ENCODE peak calls at places on chromosomes 2 and 18, in six cellular contexts. Z is cardiac fibroblast, N is mammary epithelial cell, V is ovary, C is vagina, O is CD14-positive monocyte. A is an unnamed sample.

GRCh38 chr18:76405761-76406356 is 89.2 kb downstream of the ZNF516 start:
- DNase-seq in C (no peak), Z (peak), V (peak), O (no peak), N (peak), A (peak)

GRCh38 chr2:17795309-17795708 is 21.0 kb upstream of the MSGN1 start:
- DNase-seq in O (no peak), Z (no peak), N (no peak), V (no peak), C (no peak), A (no peak)

GRCh38 chr2:207239222-207239674 is 73.5 kb upstream of the KLF7 start:
- DNase-seq in O (peak), Z (peak), N (peak), V (no peak), C (no peak), A (no peak)

GRCh38 chr2:219404954-219405353 is 13.2 kb upstream of the DES start:
- DNase-seq in Z (no peak), N (no peak), O (no peak), C (no peak), V (no peak), A (no peak)

GRCh38 chr18:39480494-39481245 is 1915.1 kb upstream of the CELF4 start:
- DNase-seq in O (no peak), N (no peak), Z (no peak), V (no peak), C (no peak), A (no peak)

GRCh38 chr18:77106331-77106730 is 26.3 kb downstream of the MBP start:
- DNase-seq in O (no peak), Z (no peak), V (no peak), N (no peak), C (no peak), A (no peak)

GRCh38 chr2:124693156-124693555 is 668.1 kb downstream of the CNTNAP5 start:
- DNase-seq in C (no peak), V (no peak), O (no peak), N (no peak), Z (no peak), A (no peak)

GRCh38 chr2:186381573-186381972 is 104.5 kb upstream of the ZC3H15 start:
- DNase-seq in O (no peak), C (no peak), Z (no peak), N (no peak), V (no peak), A (no peak)

GRCh38 chr2:86439879-86440630 is 1.1 kb upstream of the KDM3A start:
- DNase-seq in C (no peak), N (no peak), V (no peak), O (no peak), Z (no peak), A (no peak)

GRCh38 chr2:17518212-17519154 is at the start of gene RAD51AP2:
- DNase-seq in O (no peak), Z (peak), N (peak), V (peak), C (no peak), A (peak)

GRCh38 chr2:228827056-228827455 is 444.0 kb downstream of the PID1 start:
- DNase-seq in Z (peak), O (no peak), V (no peak), C (no peak), N (peak), A (no peak)

GRCh38 chr18:905307-905947 is 756 bp downstream of the ADCYAP1 start:
- DNase-seq in N (no peak), O (no peak), V (no peak), Z (no peak), C (no peak), A (peak)

GRCh38 chr2:164913640-164914346 is 41.5 kb downstream of the SLC38A11 start:
- DNase-seq in N (peak), V (no peak), Z (peak), C (no peak), O (no peak), A (no peak)

GRCh38 chr2:173881466-173881865 is 83.7 kb downstream of the SP3 start:
- DNase-seq in C (no peak), O (no peak), Z (peak), V (no peak), N (no peak), A (no peak)

GRCh38 chr2:162706770-162707169 is 131.8 kb downstream of the KCNH7 start:
- DNase-seq in Z (no peak), N (no peak), V (no peak), O (no peak), C (no peak), A (no peak)

GRCh38 chr2:11498543-11499034 is 32.6 kb upstream of the E2F6 start:
- DNase-seq in Z (no peak), O (no peak), N (peak), C (no peak), V (peak), A (no peak)

GRCh38 chr2:177667626-177668025 is 275.1 kb downstream of the AGPS start:
- DNase-seq in O (no peak), C (no peak), Z (peak), V (no peak), N (peak), A (no peak)

GRCh38 chr2:34519659-34520058 is 920.6 kb upstream of the FAM98A start:
- DNase-seq in Z (no peak), V (no peak), N (no peak), O (no peak), C (no peak), A (no peak)

GRCh38 chr2:34529965-34530364 is 930.9 kb upstream of the FAM98A start:
- DNase-seq in N (no peak), Z (no peak), V (no peak), O (no peak), C (no peak), A (no peak)

GRCh38 chr2:34524115-34524514 is 925.0 kb upstream of the FAM98A start:
- DNase-seq in O (no peak), N (peak), V (no peak), C (no peak), Z (no peak), A (no peak)
- TF ChIP-seq CTCF in O (no peak), N (no peak), V (no peak), C (no peak), Z (no peak), A (no peak)

DNA sequence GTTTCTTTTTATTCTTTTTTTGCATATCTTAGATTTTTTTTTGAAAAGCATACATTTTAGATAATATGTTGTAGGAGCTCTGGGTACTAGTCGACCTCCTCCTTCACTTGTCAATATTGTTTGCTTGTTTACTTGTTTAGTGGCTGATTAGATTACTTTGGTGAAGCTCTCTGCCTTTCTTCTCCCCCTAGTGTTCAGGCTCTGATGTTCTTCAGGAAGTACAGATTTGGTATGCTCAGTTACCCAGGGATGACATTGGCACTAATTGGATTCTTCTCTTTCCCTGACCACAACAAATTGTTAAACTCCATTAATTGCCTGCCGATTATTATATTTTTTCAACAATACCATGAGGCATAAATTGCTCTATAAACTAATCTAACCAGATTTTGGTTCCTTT is 491.2 kb downstream of the SUCLG1 start:
- DNase-seq in C (no peak), O (no peak), V (no peak), N (peak), Z (no peak), A (no peak)
- TF ChIP-seq CTCF in C (no peak), O (no peak), V (no peak), N (peak), Z (no peak), A (peak)

GRCh38 chr2:31151501-31151900 is 13.3 kb upstream of the GALNT14 start:
- DNase-seq in N (no peak), O (no peak), V (no peak), C (no peak), Z (no peak), A (no peak)
- TF ChIP-seq CTCF in N (no peak), O (no peak), V (no peak), C (no peak), Z (no peak), A (no peak)

GRCh38 chr2:240835528-240835927 is 15.5 kb upstream of the KIF1A start:
- DNase-seq in V (no peak), O (no peak), C (no peak), N (no peak), Z (no peak), A (no peak)

GRCh38 chr2:240836781-240837467 is 16.9 kb upstream of the KIF1A start:
- DNase-seq in N (no peak), Z (peak), O (no peak), V (peak), C (no peak), A (no peak)

GRCh38 chr2:240837621-240838020 is 17.6 kb upstream of the KIF1A start:
- DNase-seq in O (no peak), V (peak), N (no peak), Z (no peak), C (no peak), A (no peak)

GRCh38 chr2:240840435-240841060 is 20.5 kb upstream of the KIF1A start:
- DNase-seq in Z (peak), N (peak), O (no peak), C (no peak), V (peak), A (peak)

GRCh38 chr2:240839152-240840143 is 19.4 kb upstream of the KIF1A start:
- DNase-seq in O (no peak), Z (peak), C (no peak), N (no peak), V (peak), A (no peak)
- TF ChIP-seq CTCF in O (no peak), Z (no peak), C (no peak), N (no peak), V (no peak), A (no peak)

GRCh38 chr2:120288016-120288373 is 35.3 kb downstream of the RALB start:
- DNase-seq in N (no peak), O (no peak), Z (no peak), C (no peak), V (no peak), A (no peak)

GRCh38 chr2:120278901-120279300 is 26.2 kb downstream of the RALB start:
- DNase-seq in Z (no peak), N (no peak), O (no peak), C (no peak), V (no peak), A (no peak)

GRCh38 chr2:120287183-120288015 is 34.7 kb downstream of the RALB start:
- DNase-seq in N (peak), V (no peak), Z (peak), O (no peak), C (no peak), A (no peak)

GRCh38 chr2:120279708-120280107 is 27.1 kb downstream of the RALB start:
- DNase-seq in N (no peak), O (no peak), C (no peak), V (no peak), Z (no peak), A (no peak)

DNA sequence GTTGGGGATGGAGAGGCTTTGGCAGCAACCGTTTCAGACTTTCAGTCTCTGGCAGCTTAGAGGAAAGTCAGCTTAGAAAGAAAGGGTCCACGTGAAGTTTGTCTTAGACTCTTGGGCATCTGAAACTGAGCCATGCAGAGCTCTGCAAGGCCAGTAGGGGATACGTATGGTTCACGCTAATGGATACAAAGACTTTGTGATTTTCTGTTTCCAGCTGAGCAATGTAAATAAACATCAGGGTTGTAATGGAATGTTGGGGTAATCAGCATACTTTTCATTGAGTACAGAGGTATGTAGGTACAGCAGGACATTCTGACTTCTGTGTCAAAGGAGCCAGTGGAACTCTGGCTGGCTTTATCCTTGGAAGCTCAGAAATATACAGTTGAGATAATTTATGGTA is 31.0 kb downstream of the RALB start:
- DNase-seq in V (no peak), C (no peak), Z (no peak), N (no peak), O (no peak), A (no peak)
- TF ChIP-seq CTCF in V (no peak), C (no peak), Z (peak), N (no peak), O (no peak), A (peak)

GRCh38 chr18:71784777-71785176 is 759.4 kb downstream of the CBLN2 start:
- DNase-seq in O (no peak), Z (peak), V (no peak), C (no peak), N (no peak), A (no peak)
- TF ChIP-seq CTCF in O (no peak), Z (peak), V (no peak), C (no peak), N (peak), A (no peak)

A was measured in endothelial cell.